ENCODE peak calls at places on chromosomes 4 and X, in nine cellular contexts. Y, C, W, V, J, R, B, L and U are unnamed samples.

GRCh38 chrX:52420824-52421443 is 52.1 kb downstream of the XAGE2 start:
- DNase-seq in B (peak), W (no peak), Y (no peak), L (no peak), J (peak), C (no peak), V (no peak), R (no peak), U (no peak)

GRCh38 chrX:37825225-37825842 is 22.0 kb downstream of the DYNLT3 start:
- DNase-seq in V (no peak), W (peak), R (peak), B (peak), Y (peak), L (peak), C (peak), J (peak), U (peak)

GRCh38 chrX:9562851-9563250 is 98.0 kb downstream of the TBL1X start:
- DNase-seq in L (no peak), V (peak), W (peak), R (no peak), Y (no peak), J (peak), B (peak), C (no peak), U (no peak)

GRCh38 chr4:174516794-174517193 is 5.5 kb downstream of the HPGD start:
- DNase-seq in V (no peak), R (no peak), J (no peak), L (no peak), C (no peak), W (no peak), B (no peak), Y (no peak), U (no peak)

GRCh38 chr4:104015680-104016079 is 295.9 kb upstream of the TACR3 start:
- DNase-seq in L (no peak), V (no peak), W (peak), B (peak), R (no peak), J (peak), C (no peak), Y (no peak), U (no peak)

GRCh38 chr4:69727412-69727811 is 33.0 kb downstream of the SULT1B1 start:
- DNase-seq in W (no peak), L (no peak), R (no peak), J (no peak), C (no peak), V (no peak), Y (no peak), B (no peak), U (no peak)

GRCh38 chrX:141989802-141990201 is 86.1 kb downstream of the MAGEC1 start:
- DNase-seq in L (no peak), J (peak), C (no peak), V (no peak), R (no peak), W (peak), Y (no peak), B (peak), U (no peak)

GRCh38 chr4:140136509-140136908 is 17.5 kb downstream of the MAML3 start:
- DNase-seq in B (peak), Y (no peak), C (no peak), R (no peak), V (no peak), J (peak), L (no peak), W (peak), U (no peak)

GRCh38 chr4:107689912-107690587 is 30.0 kb downstream of the PAPSS1 start:
- DNase-seq in V (peak), C (no peak), Y (no peak), L (no peak), J (peak), W (peak), B (peak), R (no peak), U (no peak)

GRCh38 chrX:20116087-20116574 is 576 bp downstream of the MAP7D2 start:
- DNase-seq in Y (no peak), J (no peak), V (no peak), W (no peak), C (no peak), R (no peak), B (no peak), L (no peak), U (no peak)

GRCh38 chr4:55887594-55887993 is 34.1 kb downstream of the EXOC1 start:
- DNase-seq in W (peak), Y (no peak), C (no peak), J (no peak), V (no peak), B (no peak), L (no peak), R (no peak), U (no peak)

GRCh38 chrX:101395789-101396188 is 5.0 kb downstream of the RPL36A start:
- DNase-seq in B (peak), V (no peak), R (no peak), L (no peak), J (peak), W (no peak), Y (no peak), C (no peak), U (no peak)

GRCh38 chr4:66693694-66694093 is 851.6 kb downstream of the CENPC start:
- DNase-seq in B (peak), C (no peak), L (no peak), Y (no peak), V (no peak), J (peak), W (no peak), R (no peak), U (no peak)

GRCh38 chr4:95889662-95890061 is 49.8 kb downstream of the PDHA2 start:
- DNase-seq in J (peak), R (no peak), Y (no peak), W (peak), V (no peak), C (no peak), L (no peak), B (peak), U (no peak)

GRCh38 chr4:107379054-107379869 is 340.8 kb downstream of the PAPSS1 start:
- DNase-seq in R (no peak), Y (no peak), B (peak), J (peak), V (no peak), W (peak), C (no peak), L (no peak), U (no peak)

GRCh38 chrX:69496143-69496542 is 8.0 kb upstream of the NALF2 start:
- DNase-seq in W (peak), R (no peak), V (no peak), C (no peak), L (no peak), Y (no peak), J (no peak), B (no peak), U (no peak)

GRCh38 chr4:84420608-84421007 is 78.5 kb downstream of the NKX6-1 start:
- DNase-seq in B (no peak), J (no peak), W (no peak), R (no peak), V (no peak), L (no peak), Y (no peak), C (no peak), U (no peak)

GRCh38 chrX:77953708-77954107 is 15.7 kb downstream of the PGAM4 start:
- DNase-seq in J (peak), B (peak), Y (no peak), L (no peak), R (no peak), V (no peak), W (no peak), C (no peak), U (no peak)

GRCh38 chr4:142547974-142548373 is 298.1 kb downstream of the INPP4B start:
- DNase-seq in V (no peak), Y (no peak), W (no peak), L (no peak), B (no peak), C (no peak), J (peak), R (no peak), U (no peak)

GRCh38 chrX:2261838-2262678 is 238.7 kb downstream of the DHRSX start:
- DNase-seq in J (peak), R (no peak), W (no peak), V (no peak), C (no peak), Y (no peak), B (no peak), L (no peak), U (no peak)

GRCh38 chr4:124530464-124531077 is 182.0 kb downstream of the ANKRD50 start:
- DNase-seq in V (no peak), R (no peak), B (no peak), C (no peak), W (no peak), Y (no peak), J (peak), L (no peak), U (no peak)

GRCh38 chrX:6985537-6985936 is 162.0 kb upstream of the STS start:
- DNase-seq in J (no peak), Y (no peak), L (no peak), C (no peak), R (no peak), W (no peak), V (no peak), B (no peak), U (no peak)

GRCh38 chr4:140125374-140125773 is 28.6 kb downstream of the MAML3 start:
- DNase-seq in C (no peak), J (no peak), Y (no peak), R (no peak), W (peak), L (no peak), V (no peak), B (no peak), U (no peak)